ENCODE peak calls at places on chromosomes 16 and 17, in nine cellular contexts. One of them, this sample, is unnamed.

GRCh38 chr16:9099131-9099625 is 7.7 kb downstream of the HAPSTR1 start:
- DNase-seq in GM23248: peak
- DNase-seq in neural crest cell: no peak
- DNase-seq in T-helper 2 cell: no peak
- DNase-seq in transverse colon: no peak
- DNase-seq in K562: no peak
- DNase-seq in WTC11: no peak
- DNase-seq in CMK: no peak
- DNase-seq in kidney: peak
- DNase-seq in this sample: peak

GRCh38 chr16:15835136-15835878 is 21.5 kb downstream of the MYH11 start:
- DNase-seq in T-helper 2 cell: no peak
- DNase-seq in WTC11: no peak
- DNase-seq in GM23248: no peak
- DNase-seq in kidney: no peak
- DNase-seq in transverse colon: no peak
- DNase-seq in K562: no peak
- DNase-seq in neural crest cell: no peak
- DNase-seq in CMK: no peak
- DNase-seq in this sample: no peak

GRCh38 chr17:16945513-16946201 is 26.3 kb downstream of the TNFRSF13B start:
- DNase-seq in WTC11: peak
- DNase-seq in GM23248: no peak
- DNase-seq in K562: no peak
- DNase-seq in CMK: no peak
- DNase-seq in kidney: peak
- DNase-seq in neural crest cell: no peak
- DNase-seq in transverse colon: no peak
- DNase-seq in T-helper 2 cell: no peak
- DNase-seq in this sample: no peak

GRCh38 chr17:80024206-80024972 is 11.3 kb downstream of the TBC1D16 start:
- DNase-seq in T-helper 2 cell: no peak
- DNase-seq in GM23248: no peak
- DNase-seq in neural crest cell: no peak
- DNase-seq in kidney: no peak
- DNase-seq in K562: no peak
- DNase-seq in WTC11: no peak
- DNase-seq in transverse colon: no peak
- DNase-seq in CMK: no peak
- DNase-seq in this sample: no peak

GRCh38 chr16:27202923-27203428 is 350 bp upstream of the KDM8 start:
- DNase-seq in kidney: no peak
- DNase-seq in GM23248: no peak
- DNase-seq in WTC11: no peak
- DNase-seq in transverse colon: no peak
- DNase-seq in T-helper 2 cell: no peak
- DNase-seq in CMK: no peak
- DNase-seq in neural crest cell: no peak
- DNase-seq in K562: no peak
- DNase-seq in this sample: no peak

GRCh38 chr17:39744836-39745215 is 7.1 kb downstream of the GRB7 start:
- DNase-seq in K562: no peak
- DNase-seq in CMK: no peak
- DNase-seq in T-helper 2 cell: no peak
- DNase-seq in GM23248: no peak
- DNase-seq in transverse colon: no peak
- DNase-seq in kidney: peak
- DNase-seq in WTC11: no peak
- DNase-seq in neural crest cell: no peak
- DNase-seq in this sample: no peak

GRCh38 chr17:70144260-70144846 is 25.0 kb upstream of the KCNJ2 start:
- DNase-seq in neural crest cell: no peak
- DNase-seq in transverse colon: no peak
- DNase-seq in T-helper 2 cell: no peak
- DNase-seq in GM23248: peak
- DNase-seq in CMK: no peak
- DNase-seq in K562: no peak
- DNase-seq in WTC11: no peak
- DNase-seq in kidney: no peak
- DNase-seq in this sample: peak

GRCh38 chr16:27237229-27238015 is 31.1 kb downstream of the NSMCE1 start:
- DNase-seq in neural crest cell: no peak
- DNase-seq in transverse colon: no peak
- DNase-seq in K562: no peak
- DNase-seq in kidney: peak
- DNase-seq in T-helper 2 cell: peak
- DNase-seq in WTC11: no peak
- DNase-seq in GM23248: no peak
- DNase-seq in CMK: peak
- DNase-seq in this sample: no peak

GRCh38 chr17:4500188-4500565 is 1.5 kb downstream of the SPNS2 start:
- DNase-seq in WTC11: no peak
- DNase-seq in transverse colon: no peak
- DNase-seq in GM23248: no peak
- DNase-seq in neural crest cell: no peak
- DNase-seq in T-helper 2 cell: no peak
- DNase-seq in CMK: no peak
- DNase-seq in kidney: no peak
- DNase-seq in K562: no peak
- DNase-seq in this sample: no peak

GRCh38 chr16:3038896-3039295 is 2.2 kb upstream of the BICDL2 start:
- DNase-seq in T-helper 2 cell: no peak
- DNase-seq in kidney: no peak
- DNase-seq in neural crest cell: no peak
- DNase-seq in CMK: no peak
- DNase-seq in K562: no peak
- DNase-seq in GM23248: no peak
- DNase-seq in transverse colon: peak
- DNase-seq in WTC11: no peak
- DNase-seq in this sample: no peak

GRCh38 chr17:7897773-7898172 is 9.2 kb downstream of the CHD3 start:
- DNase-seq in K562: peak
- DNase-seq in GM23248: peak
- DNase-seq in transverse colon: peak
- DNase-seq in neural crest cell: no peak
- DNase-seq in CMK: no peak
- DNase-seq in T-helper 2 cell: no peak
- DNase-seq in kidney: no peak
- DNase-seq in WTC11: no peak
- DNase-seq in this sample: peak

GRCh38 chr16:11673091-11674000 is 5.1 kb downstream of the SNN start:
- DNase-seq in neural crest cell: no peak
- DNase-seq in T-helper 2 cell: no peak
- DNase-seq in WTC11: no peak
- DNase-seq in GM23248: no peak
- DNase-seq in CMK: no peak
- DNase-seq in kidney: peak
- DNase-seq in K562: no peak
- DNase-seq in transverse colon: no peak
- DNase-seq in this sample: no peak

GRCh38 chr16:49940464-49941224 is 84.4 kb upstream of the CNEP1R1 start:
- DNase-seq in T-helper 2 cell: no peak
- DNase-seq in CMK: no peak
- DNase-seq in GM23248: no peak
- DNase-seq in kidney: no peak
- DNase-seq in neural crest cell: no peak
- DNase-seq in transverse colon: no peak
- DNase-seq in WTC11: no peak
- DNase-seq in K562: no peak
- DNase-seq in this sample: no peak

GRCh38 chr17:30380643-30381419 is 2.1 kb downstream of the CPD start:
- DNase-seq in T-helper 2 cell: no peak
- DNase-seq in K562: no peak
- DNase-seq in kidney: no peak
- DNase-seq in GM23248: peak
- DNase-seq in CMK: no peak
- DNase-seq in neural crest cell: no peak
- DNase-seq in WTC11: no peak
- DNase-seq in transverse colon: no peak
- DNase-seq in this sample: no peak